ENCODE peak calls at places on chromosomes 3 and 15, in five cellular contexts. One of them, this sample, is unnamed.

GRCh38 chr3:58586776-58587192 is 9.6 kb upstream of the FAM107A start:
- DNase-seq in WERI-Rb-1: no peak
- DNase-seq in T-helper 2 cell: no peak
- DNase-seq in brain microvascular endothelial cell: no peak
- DNase-seq in LoVo: no peak
- DNase-seq in this sample: no peak

GRCh38 chr15:63998489-63998888 is 47.8 kb downstream of the DAPK2 start:
- DNase-seq in brain microvascular endothelial cell: no peak
- DNase-seq in T-helper 2 cell: no peak
- DNase-seq in LoVo: no peak
- DNase-seq in WERI-Rb-1: no peak
- DNase-seq in this sample: no peak

GRCh38 chr3:105614288-105615030 is 247.8 kb downstream of the ALCAM start:
- DNase-seq in LoVo: no peak
- DNase-seq in WERI-Rb-1: no peak
- DNase-seq in T-helper 2 cell: no peak
- DNase-seq in brain microvascular endothelial cell: peak
- DNase-seq in this sample: no peak

GRCh38 chr15:77901251-77901881 is 176.1 kb downstream of the TBC1D2B start:
- DNase-seq in LoVo: no peak
- DNase-seq in brain microvascular endothelial cell: no peak
- DNase-seq in WERI-Rb-1: no peak
- DNase-seq in T-helper 2 cell: no peak
- DNase-seq in this sample: no peak

GRCh38 chr3:128906804-128907525 is 27.5 kb downstream of the ACAD9 start:
- DNase-seq in T-helper 2 cell: no peak
- DNase-seq in WERI-Rb-1: no peak
- DNase-seq in LoVo: no peak
- DNase-seq in brain microvascular endothelial cell: no peak
- DNase-seq in this sample: no peak

GRCh38 chr3:48765376-48765775 is 48.4 kb upstream of the IP6K2 start:
- DNase-seq in LoVo: peak
- DNase-seq in T-helper 2 cell: no peak
- DNase-seq in brain microvascular endothelial cell: no peak
- DNase-seq in WERI-Rb-1: peak
- DNase-seq in this sample: no peak

GRCh38 chr3:87228316-87228715 is 1.2 kb downstream of the CHMP2B start:
- DNase-seq in T-helper 2 cell: no peak
- DNase-seq in WERI-Rb-1: no peak
- DNase-seq in brain microvascular endothelial cell: no peak
- DNase-seq in LoVo: peak
- DNase-seq in this sample: no peak

GRCh38 chr3:81989274-81989673 is 227.8 kb upstream of the GBE1 start:
- DNase-seq in brain microvascular endothelial cell: no peak
- DNase-seq in T-helper 2 cell: no peak
- DNase-seq in WERI-Rb-1: no peak
- DNase-seq in LoVo: no peak
- DNase-seq in this sample: no peak

GRCh38 chr3:64399205-64399800 is 174.0 kb upstream of the PRICKLE2 start:
- DNase-seq in WERI-Rb-1: peak
- DNase-seq in brain microvascular endothelial cell: peak
- DNase-seq in LoVo: peak
- DNase-seq in T-helper 2 cell: no peak
- DNase-seq in this sample: peak

GRCh38 chr3:126186271-126186670 is 5.9 kb upstream of the ALDH1L1 start:
- DNase-seq in brain microvascular endothelial cell: no peak
- DNase-seq in LoVo: no peak
- DNase-seq in WERI-Rb-1: no peak
- DNase-seq in T-helper 2 cell: no peak
- DNase-seq in this sample: no peak